ENCODE peak calls at places on chromosomes 6 and 20, in nine cellular contexts. One of them, this sample, is unnamed.

GRCh38 chr6:128025478-128025877 is 124.6 kb upstream of the THEMIS start:
- DNase-seq in AG09309: no peak
- DNase-seq in T-helper 17 cell: no peak
- DNase-seq in AG08395: no peak
- DNase-seq in fibroblast of villous mesenchyme: no peak
- DNase-seq in activated CD8-positive, alpha-beta T cell treated with anti-CD3 and anti-CD28 coated beads for 36 hours: no peak
- DNase-seq in activated T-cell treated with anti-CD3 and anti-CD28 coated beads, Interleukin-2, amount 50 U/mL, for 24 hours: no peak
- DNase-seq in ascending aorta: no peak
- DNase-seq in NCI-H460: no peak
- DNase-seq in this sample: no peak

GRCh38 chr6:17589402-17590116 is 10.5 kb upstream of the FAM8A1 start:
- DNase-seq in AG09309: peak
- DNase-seq in T-helper 17 cell: no peak
- DNase-seq in AG08395: peak
- DNase-seq in fibroblast of villous mesenchyme: peak
- DNase-seq in activated CD8-positive, alpha-beta T cell treated with anti-CD3 and anti-CD28 coated beads for 36 hours: no peak
- DNase-seq in activated T-cell treated with anti-CD3 and anti-CD28 coated beads, Interleukin-2, amount 50 U/mL, for 24 hours: no peak
- DNase-seq in ascending aorta: no peak
- DNase-seq in NCI-H460: no peak
- DNase-seq in this sample: peak

GRCh38 chr6:90109141-90109540 is 187.5 kb downstream of the BACH2 start:
- DNase-seq in AG09309: no peak
- DNase-seq in T-helper 17 cell: no peak
- DNase-seq in AG08395: no peak
- DNase-seq in fibroblast of villous mesenchyme: no peak
- DNase-seq in activated CD8-positive, alpha-beta T cell treated with anti-CD3 and anti-CD28 coated beads for 36 hours: peak
- DNase-seq in activated T-cell treated with anti-CD3 and anti-CD28 coated beads, Interleukin-2, amount 50 U/mL, for 24 hours: no peak
- DNase-seq in ascending aorta: no peak
- DNase-seq in NCI-H460: no peak
- DNase-seq in this sample: no peak

GRCh38 chr6:3761989-3762270 is 10.4 kb upstream of the PXDC1 start:
- DNase-seq in AG09309: no peak
- DNase-seq in T-helper 17 cell: no peak
- DNase-seq in AG08395: no peak
- DNase-seq in fibroblast of villous mesenchyme: no peak
- DNase-seq in activated CD8-positive, alpha-beta T cell treated with anti-CD3 and anti-CD28 coated beads for 36 hours: no peak
- DNase-seq in activated T-cell treated with anti-CD3 and anti-CD28 coated beads, Interleukin-2, amount 50 U/mL, for 24 hours: no peak
- DNase-seq in ascending aorta: no peak
- DNase-seq in NCI-H460: no peak
- DNase-seq in this sample: no peak

GRCh38 chr6:151160869-151161268 is 78.9 kb upstream of the AKAP12 start:
- DNase-seq in AG09309: no peak
- DNase-seq in T-helper 17 cell: no peak
- DNase-seq in AG08395: no peak
- DNase-seq in fibroblast of villous mesenchyme: no peak
- DNase-seq in activated CD8-positive, alpha-beta T cell treated with anti-CD3 and anti-CD28 coated beads for 36 hours: no peak
- DNase-seq in activated T-cell treated with anti-CD3 and anti-CD28 coated beads, Interleukin-2, amount 50 U/mL, for 24 hours: no peak
- DNase-seq in ascending aorta: no peak
- DNase-seq in NCI-H460: no peak
- DNase-seq in this sample: no peak

GRCh38 chr6:50925548-50925947 is 106.9 kb downstream of the TFAP2B start:
- DNase-seq in AG09309: no peak
- DNase-seq in T-helper 17 cell: no peak
- DNase-seq in AG08395: no peak
- DNase-seq in fibroblast of villous mesenchyme: no peak
- DNase-seq in activated CD8-positive, alpha-beta T cell treated with anti-CD3 and anti-CD28 coated beads for 36 hours: no peak
- DNase-seq in activated T-cell treated with anti-CD3 and anti-CD28 coated beads, Interleukin-2, amount 50 U/mL, for 24 hours: no peak
- DNase-seq in ascending aorta: no peak
- DNase-seq in NCI-H460: no peak
- DNase-seq in this sample: no peak

GRCh38 chr6:14092861-14093789 is 24.4 kb upstream of the CD83 start:
- DNase-seq in AG09309: no peak
- DNase-seq in T-helper 17 cell: no peak
- DNase-seq in AG08395: no peak
- DNase-seq in fibroblast of villous mesenchyme: peak
- DNase-seq in activated CD8-positive, alpha-beta T cell treated with anti-CD3 and anti-CD28 coated beads for 36 hours: no peak
- DNase-seq in activated T-cell treated with anti-CD3 and anti-CD28 coated beads, Interleukin-2, amount 50 U/mL, for 24 hours: no peak
- DNase-seq in ascending aorta: no peak
- DNase-seq in NCI-H460: no peak
- DNase-seq in this sample: no peak

GRCh38 chr20:50303573-50304500 is 113.2 kb downstream of the CEBPB start:
- DNase-seq in AG09309: no peak
- DNase-seq in T-helper 17 cell: no peak
- DNase-seq in AG08395: peak
- DNase-seq in fibroblast of villous mesenchyme: peak
- DNase-seq in activated CD8-positive, alpha-beta T cell treated with anti-CD3 and anti-CD28 coated beads for 36 hours: no peak
- DNase-seq in activated T-cell treated with anti-CD3 and anti-CD28 coated beads, Interleukin-2, amount 50 U/mL, for 24 hours: no peak
- DNase-seq in ascending aorta: no peak
- DNase-seq in NCI-H460: no peak
- DNase-seq in this sample: peak

GRCh38 chr6:154276810-154277577 is 79.6 kb downstream of the IPCEF1 start:
- DNase-seq in AG09309: no peak
- DNase-seq in T-helper 17 cell: no peak
- DNase-seq in AG08395: peak
- DNase-seq in fibroblast of villous mesenchyme: peak
- DNase-seq in activated CD8-positive, alpha-beta T cell treated with anti-CD3 and anti-CD28 coated beads for 36 hours: peak
- DNase-seq in activated T-cell treated with anti-CD3 and anti-CD28 coated beads, Interleukin-2, amount 50 U/mL, for 24 hours: no peak
- DNase-seq in ascending aorta: no peak
- DNase-seq in NCI-H460: peak
- DNase-seq in this sample: peak

GRCh38 chr6:35678021-35678654 is 10.6 kb downstream of the FKBP5 start:
- DNase-seq in AG09309: no peak
- DNase-seq in T-helper 17 cell: no peak
- DNase-seq in AG08395: no peak
- DNase-seq in fibroblast of villous mesenchyme: peak
- DNase-seq in activated CD8-positive, alpha-beta T cell treated with anti-CD3 and anti-CD28 coated beads for 36 hours: no peak
- DNase-seq in activated T-cell treated with anti-CD3 and anti-CD28 coated beads, Interleukin-2, amount 50 U/mL, for 24 hours: no peak
- DNase-seq in ascending aorta: no peak
- DNase-seq in NCI-H460: no peak
- DNase-seq in this sample: no peak

GRCh38 chr6:164331026-164331425 is 916.5 kb downstream of the QKI start:
- DNase-seq in AG09309: no peak
- DNase-seq in T-helper 17 cell: no peak
- DNase-seq in AG08395: no peak
- DNase-seq in fibroblast of villous mesenchyme: peak
- DNase-seq in activated CD8-positive, alpha-beta T cell treated with anti-CD3 and anti-CD28 coated beads for 36 hours: no peak
- DNase-seq in activated T-cell treated with anti-CD3 and anti-CD28 coated beads, Interleukin-2, amount 50 U/mL, for 24 hours: no peak
- DNase-seq in ascending aorta: no peak
- DNase-seq in NCI-H460: no peak
- DNase-seq in this sample: no peak

GRCh38 chr6:88517737-88518136 is 351.6 kb upstream of the CNR1 start:
- DNase-seq in AG09309: no peak
- DNase-seq in T-helper 17 cell: no peak
- DNase-seq in AG08395: no peak
- DNase-seq in fibroblast of villous mesenchyme: no peak
- DNase-seq in activated CD8-positive, alpha-beta T cell treated with anti-CD3 and anti-CD28 coated beads for 36 hours: no peak
- DNase-seq in activated T-cell treated with anti-CD3 and anti-CD28 coated beads, Interleukin-2, amount 50 U/mL, for 24 hours: no peak
- DNase-seq in ascending aorta: no peak
- DNase-seq in NCI-H460: no peak
- DNase-seq in this sample: peak

GRCh38 chr20:57405236-57406016 is 14.2 kb downstream of the RBM38 start:
- DNase-seq in AG09309: no peak
- DNase-seq in T-helper 17 cell: no peak
- DNase-seq in AG08395: no peak
- DNase-seq in fibroblast of villous mesenchyme: no peak
- DNase-seq in activated CD8-positive, alpha-beta T cell treated with anti-CD3 and anti-CD28 coated beads for 36 hours: no peak
- DNase-seq in activated T-cell treated with anti-CD3 and anti-CD28 coated beads, Interleukin-2, amount 50 U/mL, for 24 hours: no peak
- DNase-seq in ascending aorta: no peak
- DNase-seq in NCI-H460: no peak
- DNase-seq in this sample: no peak

GRCh38 chr20:56710577-56711465 is 81.7 kb downstream of the TFAP2C start:
- DNase-seq in AG09309: no peak
- DNase-seq in T-helper 17 cell: no peak
- DNase-seq in AG08395: no peak
- DNase-seq in fibroblast of villous mesenchyme: peak
- DNase-seq in activated CD8-positive, alpha-beta T cell treated with anti-CD3 and anti-CD28 coated beads for 36 hours: no peak
- DNase-seq in activated T-cell treated with anti-CD3 and anti-CD28 coated beads, Interleukin-2, amount 50 U/mL, for 24 hours: no peak
- DNase-seq in ascending aorta: no peak
- DNase-seq in NCI-H460: peak
- DNase-seq in this sample: no peak

GRCh38 chr20:3471397-3472021 is 691 bp downstream of the ATRN start:
- DNase-seq in AG09309: no peak
- DNase-seq in T-helper 17 cell: no peak
- DNase-seq in AG08395: no peak
- DNase-seq in fibroblast of villous mesenchyme: no peak
- DNase-seq in activated CD8-positive, alpha-beta T cell treated with anti-CD3 and anti-CD28 coated beads for 36 hours: peak
- DNase-seq in activated T-cell treated with anti-CD3 and anti-CD28 coated beads, Interleukin-2, amount 50 U/mL, for 24 hours: no peak
- DNase-seq in ascending aorta: no peak
- DNase-seq in NCI-H460: no peak
- DNase-seq in this sample: no peak

GRCh38 chr6:131655951-131656350 is 18.8 kb downstream of the ENPP3 start:
- DNase-seq in AG09309: no peak
- DNase-seq in T-helper 17 cell: no peak
- DNase-seq in AG08395: no peak
- DNase-seq in fibroblast of villous mesenchyme: no peak
- DNase-seq in activated CD8-positive, alpha-beta T cell treated with anti-CD3 and anti-CD28 coated beads for 36 hours: no peak
- DNase-seq in activated T-cell treated with anti-CD3 and anti-CD28 coated beads, Interleukin-2, amount 50 U/mL, for 24 hours: no peak
- DNase-seq in ascending aorta: no peak
- DNase-seq in NCI-H460: no peak
- DNase-seq in this sample: no peak

GRCh38 chr6:116087437-116088027 is 13.1 kb upstream of the NT5DC1 start:
- DNase-seq in AG09309: peak
- DNase-seq in T-helper 17 cell: no peak
- DNase-seq in AG08395: peak
- DNase-seq in fibroblast of villous mesenchyme: peak
- DNase-seq in activated CD8-positive, alpha-beta T cell treated with anti-CD3 and anti-CD28 coated beads for 36 hours: no peak
- DNase-seq in activated T-cell treated with anti-CD3 and anti-CD28 coated beads, Interleukin-2, amount 50 U/mL, for 24 hours: no peak
- DNase-seq in ascending aorta: no peak
- DNase-seq in NCI-H460: no peak
- DNase-seq in this sample: peak

GRCh38 chr6:7000825-7001777 is 106.7 kb upstream of the RREB1 start:
- DNase-seq in AG09309: no peak
- DNase-seq in T-helper 17 cell: no peak
- DNase-seq in AG08395: no peak
- DNase-seq in fibroblast of villous mesenchyme: no peak
- DNase-seq in activated CD8-positive, alpha-beta T cell treated with anti-CD3 and anti-CD28 coated beads for 36 hours: no peak
- DNase-seq in activated T-cell treated with anti-CD3 and anti-CD28 coated beads, Interleukin-2, amount 50 U/mL, for 24 hours: no peak
- DNase-seq in ascending aorta: no peak
- DNase-seq in NCI-H460: no peak
- DNase-seq in this sample: no peak

GRCh38 chr6:20946037-20946436 is 411.8 kb downstream of the CDKAL1 start:
- DNase-seq in AG09309: no peak
- DNase-seq in T-helper 17 cell: no peak
- DNase-seq in AG08395: peak
- DNase-seq in fibroblast of villous mesenchyme: peak
- DNase-seq in activated CD8-positive, alpha-beta T cell treated with anti-CD3 and anti-CD28 coated beads for 36 hours: peak
- DNase-seq in activated T-cell treated with anti-CD3 and anti-CD28 coated beads, Interleukin-2, amount 50 U/mL, for 24 hours: no peak
- DNase-seq in ascending aorta: no peak
- DNase-seq in NCI-H460: no peak
- DNase-seq in this sample: peak

GRCh38 chr6:123430966-123431365 is 205.8 kb downstream of the TRDN start:
- DNase-seq in AG09309: no peak
- DNase-seq in T-helper 17 cell: no peak
- DNase-seq in AG08395: no peak
- DNase-seq in fibroblast of villous mesenchyme: no peak
- DNase-seq in activated CD8-positive, alpha-beta T cell treated with anti-CD3 and anti-CD28 coated beads for 36 hours: no peak
- DNase-seq in activated T-cell treated with anti-CD3 and anti-CD28 coated beads, Interleukin-2, amount 50 U/mL, for 24 hours: no peak
- DNase-seq in ascending aorta: no peak
- DNase-seq in NCI-H460: no peak
- DNase-seq in this sample: no peak

GRCh38 chr6:36195471-36196048 is 984 bp upstream of the BRPF3 start:
- DNase-seq in AG09309: no peak
- DNase-seq in T-helper 17 cell: no peak
- DNase-seq in AG08395: no peak
- DNase-seq in fibroblast of villous mesenchyme: no peak
- DNase-seq in activated CD8-positive, alpha-beta T cell treated with anti-CD3 and anti-CD28 coated beads for 36 hours: no peak
- DNase-seq in activated T-cell treated with anti-CD3 and anti-CD28 coated beads, Interleukin-2, amount 50 U/mL, for 24 hours: no peak
- DNase-seq in ascending aorta: no peak
- DNase-seq in NCI-H460: no peak
- DNase-seq in this sample: no peak

GRCh38 chr20:24966317-24967012 is 17.4 kb downstream of the CST7 start:
- DNase-seq in AG09309: no peak
- DNase-seq in T-helper 17 cell: no peak
- DNase-seq in AG08395: no peak
- DNase-seq in fibroblast of villous mesenchyme: no peak
- DNase-seq in activated CD8-positive, alpha-beta T cell treated with anti-CD3 and anti-CD28 coated beads for 36 hours: no peak
- DNase-seq in activated T-cell treated with anti-CD3 and anti-CD28 coated beads, Interleukin-2, amount 50 U/mL, for 24 hours: no peak
- DNase-seq in ascending aorta: no peak
- DNase-seq in NCI-H460: no peak
- DNase-seq in this sample: no peak

This sample was measured in COLO829.